ENCODE peak calls at places on chromosomes 5 and 9, in seven cellular contexts. V, B, Y, S, U, K and G are unnamed samples.

GRCh38 chr9:124098141-124098905 is 86.8 kb downstream of the LHX2 start:
- DNase-seq in V (no peak), S (no peak), Y (no peak), U (no peak), K (no peak), B (no peak), G (no peak)

GRCh38 chr5:147939431-147940114 is 33.2 kb upstream of the C5orf46 start:
- DNase-seq in B (no peak), U (no peak), Y (no peak), K (no peak), V (no peak), S (no peak), G (no peak)

GRCh38 chr5:39173069-39173468 is 46.3 kb downstream of the FYB1 start:
- DNase-seq in B (no peak), V (no peak), Y (no peak), K (no peak), U (no peak), S (no peak), G (no peak)

GRCh38 chr5:144084971-144085370 is 85.5 kb downstream of the YIPF5 start:
- DNase-seq in K (no peak), Y (no peak), B (no peak), S (no peak), V (no peak), U (no peak), G (no peak)

GRCh38 chr9:117335797-117336435 is 78.9 kb downstream of the ASTN2 start:
- DNase-seq in V (no peak), B (no peak), S (no peak), K (no peak), U (no peak), Y (no peak), G (no peak)

GRCh38 chr5:76582252-76583162 is 40.7 kb downstream of the F2RL2 start:
- DNase-seq in K (no peak), Y (no peak), S (no peak), U (no peak), B (no peak), V (no peak), G (no peak)

GRCh38 chr5:57382665-57383064 is 99.9 kb downstream of the ACTBL2 start:
- DNase-seq in U (no peak), V (no peak), Y (no peak), B (no peak), K (no peak), S (no peak), G (no peak)

GRCh38 chr5:124103671-124104070 is 591.7 kb downstream of the CSNK1G3 start:
- DNase-seq in B (no peak), V (no peak), S (no peak), Y (no peak), U (no peak), K (no peak), G (no peak)

GRCh38 chr9:121675969-121676822 is 24.8 kb downstream of the DAB2IP start:
- DNase-seq in Y (peak; percentile 58), K (no peak), V (no peak), B (no peak), S (no peak), U (no peak), G (no peak)

GRCh38 chr5:134543820-134544692 is 18.6 kb downstream of the JADE2 start:
- DNase-seq in B (no peak), K (no peak), Y (peak; percentile 90), U (no peak), V (no peak), S (no peak), G (no peak)

GRCh38 chr9:20940447-20941176 is 90.8 kb downstream of the HACD4 start:
- DNase-seq in K (no peak), U (no peak), B (no peak), Y (no peak), V (no peak), S (no peak), G (no peak)

GRCh38 chr5:56358703-56359428 is 125.7 kb upstream of the ANKRD55 start:
- DNase-seq in V (no peak), B (no peak), Y (no peak), K (peak; percentile 67), S (no peak), U (no peak), G (peak; percentile 67)

GRCh38 chr9:117092582-117092981 is 322.3 kb downstream of the ASTN2 start:
- DNase-seq in U (no peak), B (no peak), V (no peak), K (peak; percentile 16), S (no peak), Y (no peak), G (no peak)

GRCh38 chr9:134342746-134343115 is 16.5 kb downstream of the RXRA start:
- DNase-seq in U (no peak), K (no peak), B (no peak), V (no peak), S (no peak), Y (no peak), G (no peak)

GRCh38 chr5:127943061-127943371 is 140.6 kb upstream of the SLC12A2 start:
- DNase-seq in S (no peak), Y (no peak), U (no peak), K (no peak), B (no peak), V (no peak), G (no peak)

GRCh38 chr5:76469656-76470290 is 66.7 kb downstream of the IQGAP2 start:
- DNase-seq in B (no peak), V (no peak), U (no peak), K (no peak), S (no peak), Y (no peak), G (no peak)

GRCh38 chr9:127185181-127185580 is 62.7 kb upstream of the ANGPTL2 start:
- DNase-seq in K (no peak), B (peak; percentile 64), Y (peak; percentile 40), V (no peak), U (peak; percentile 5), S (peak; percentile 14), G (no peak)

GRCh38 chr9:94593459-94594345 is at the start of gene FBP2:
- DNase-seq in S (no peak), K (no peak), Y (no peak), U (peak; percentile 80), B (no peak), V (no peak), G (no peak)

GRCh38 chr5:32771037-32771436 is 59.9 kb downstream of the NPR3 start:
- DNase-seq in U (no peak), S (no peak), B (no peak), Y (no peak), V (no peak), K (no peak), G (no peak)

GRCh38 chr9:4987996-4988421 is 2.9 kb downstream of the JAK2 start:
- DNase-seq in V (no peak), Y (no peak), K (peak; percentile 43), S (no peak), B (no peak), U (no peak), G (peak; percentile 28)

GRCh38 chr9:115209601-115210306 is 91.8 kb upstream of the TNC start:
- DNase-seq in Y (no peak), B (no peak), U (no peak), V (no peak), K (no peak), S (no peak), G (no peak)

GRCh38 chr5:72407078-72407477 is 86.9 kb downstream of the PTCD2 start:
- DNase-seq in K (no peak), Y (no peak), B (no peak), U (no peak), S (no peak), V (no peak), G (no peak)

GRCh38 chr5:72400950-72401349 is 80.8 kb downstream of the PTCD2 start:
- DNase-seq in Y (no peak), U (no peak), B (no peak), S (no peak), V (no peak), K (no peak), G (no peak)

GRCh38 chr5:72402959-72403628 is 82.9 kb downstream of the PTCD2 start:
- DNase-seq in Y (no peak), V (no peak), S (no peak), B (no peak), K (no peak), U (no peak), G (no peak)

GRCh38 chr5:72397836-72398235 is 77.7 kb downstream of the PTCD2 start:
- DNase-seq in U (no peak), S (no peak), V (no peak), B (no peak), Y (no peak), K (no peak), G (no peak)

DNA sequence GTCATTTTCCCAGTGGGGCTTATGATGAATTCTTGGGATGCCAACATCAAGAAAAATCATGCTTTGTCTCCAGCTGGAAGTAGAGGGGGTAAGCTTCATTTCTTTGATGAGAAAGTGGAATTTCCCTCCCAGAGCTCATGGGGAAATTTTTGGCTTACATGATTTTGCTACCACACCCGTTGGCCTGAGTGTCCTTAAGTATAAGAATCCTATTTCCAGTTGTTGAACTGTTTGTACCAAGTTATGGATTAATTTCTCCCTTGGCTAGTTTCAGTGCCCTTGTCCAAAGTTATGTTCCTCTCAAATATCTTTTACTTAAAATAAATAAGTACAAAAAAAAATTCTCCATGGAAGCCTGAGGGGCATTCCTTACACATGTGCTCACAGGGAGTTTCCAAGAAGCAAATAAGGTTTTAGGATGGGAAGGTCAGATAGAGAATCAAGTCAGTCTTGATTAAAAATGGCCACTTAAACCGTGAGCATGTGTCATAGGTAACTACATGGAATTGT is 82.3 kb downstream of the PTCD2 start:
- DNase-seq in S (no peak), B (no peak), U (no peak), K (peak; percentile 31), V (no peak), Y (no peak), G (no peak)
- TF ChIP-seq POLR2A in S (no peak), B (no peak), U (no peak), K (no peak), V (no peak), Y (no peak), G (no peak)

DNA sequence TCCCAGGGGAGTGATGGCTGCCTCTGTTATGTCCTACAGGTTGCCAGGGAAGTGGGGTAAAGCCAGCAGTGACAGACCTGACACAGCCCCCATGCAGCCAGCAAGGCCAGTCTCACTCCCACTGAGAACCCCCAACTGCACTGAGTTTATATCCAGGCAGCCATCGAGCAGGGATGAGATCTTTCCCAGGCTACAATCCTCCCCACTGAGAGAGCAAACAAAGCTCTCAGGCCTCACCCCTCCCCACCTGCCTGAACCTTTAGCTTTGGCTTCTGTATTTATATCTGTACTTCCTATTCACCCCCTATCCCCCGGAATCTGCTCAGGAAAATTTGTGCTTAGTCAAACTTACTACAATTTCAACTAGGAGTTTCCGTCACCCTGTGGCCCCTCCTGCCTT is 284.1 kb downstream of the FAM170A start:
- DNase-seq in K (no peak), Y (no peak), U (no peak), B (no peak), V (no peak), S (no peak), G (no peak)
- H3K9me3 ChIP-seq in K (no peaks in the 10 kb centered on the region), Y (no peaks in the 10 kb centered on the region), U (no peaks in the 10 kb centered on the region), B (no peaks in the 10 kb centered on the region), V (no peaks in the 10 kb centered on the region), S (no peaks in the 10 kb centered on the region), G (no peaks in the 10 kb centered on the region)

GRCh38 chr9:131593936-131594665 is 48.8 kb downstream of the PRRT1B start:
- DNase-seq in S (no peak), U (peak; percentile 91), B (no peak), K (no peak), Y (no peak), V (no peak), G (no peak)
- TF ChIP-seq POLR2A in S (no peak), U (no peak), B (no peak), K (no peak), Y (no peak), V (no peak), G (no peak)

GRCh38 chr9:138085568-138085967 is 208.0 kb downstream of the CACNA1B start:
- DNase-seq in B (no peak), V (no peak), Y (no peak), S (no peak), K (no peak), U (no peak), G (no peak)
- H3K9me3 ChIP-seq in B (peaks cover 13% of the 10 kb centered on the region), V (peaks cover 41% of the 10 kb centered on the region), Y (no peaks in the 10 kb centered on the region), S (no peaks in the 10 kb centered on the region), K (peaks cover 20% of the 10 kb centered on the region), U (no peaks in the 10 kb centered on the region), G (no peaks in the 10 kb centered on the region)